ENCODE peak calls at places on chromosome 13, in four cellular contexts. Z, R, K and A are unnamed samples.

GRCh38 chr13:68254151-68254550 is 1024.0 kb upstream of the PCDH9 start:
- DNase-seq in Z (no peak), K (no peak), R (no peak), A (no peak)

GRCh38 chr13:41960195-41960699 is 662 bp downstream of the VWA8 start:
- DNase-seq in Z (no peak), K (no peak), R (no peak), A (peak; percentile 15)

GRCh38 chr13:46386996-46387851 is at the start of gene RUBCNL:
- DNase-seq in Z (no peak), K (no peak), R (no peak), A (peak; percentile 78)

GRCh38 chr13:77584111-77584510 is 48.6 kb downstream of the SCEL start:
- DNase-seq in K (no peak), Z (no peak), R (no peak), A (no peak)

GRCh38 chr13:40408602-40409001 is 257.8 kb downstream of the FOXO1 start:
- DNase-seq in K (no peak), R (no peak), Z (no peak), A (no peak)

GRCh38 chr13:43484432-43485225 is 302.1 kb downstream of the ENOX1 start:
- DNase-seq in Z (no peak), K (peak; percentile 27), R (no peak), A (no peak)

GRCh38 chr13:99150575-99151370 is 49.9 kb upstream of the UBAC2 start:
- DNase-seq in K (no peak), R (no peak), Z (no peak), A (no peak)

GRCh38 chr13:77533875-77534788 is 1.4 kb upstream of the SCEL start:
- DNase-seq in R (no peak), K (no peak), Z (no peak), A (no peak)

GRCh38 chr13:24215732-24216131 is 55.2 kb downstream of the SPATA13 start:
- DNase-seq in K (peak; percentile 25), R (no peak), Z (no peak), A (no peak)

GRCh38 chr13:94339116-94339687 is 140.3 kb downstream of the DCT start:
- DNase-seq in Z (no peak), K (no peak), R (no peak), A (no peak)

GRCh38 chr13:93881418-93881817 is 598.1 kb downstream of the DCT start:
- DNase-seq in K (no peak), R (no peak), Z (no peak), A (no peak)

GRCh38 chr13:50116430-50116973 is 101.3 kb downstream of the KCNRG start:
- DNase-seq in K (no peak), R (no peak), Z (no peak), A (no peak)

GRCh38 chr13:48222358-48223015 is 10.5 kb upstream of the ITM2B start:
- DNase-seq in Z (no peak), K (peak; percentile 65), R (peak; percentile 73), A (peak; percentile 19)

GRCh38 chr13:45306966-45307365 is 34.0 kb downstream of the TPT1 start:
- DNase-seq in Z (no peak), K (no peak), R (no peak), A (no peak)

GRCh38 chr13:46149272-46150133 is 32.5 kb downstream of the LCP1 start:
- DNase-seq in R (no peak), K (no peak), Z (no peak), A (no peak)

GRCh38 chr13:94454906-94455305 is 24.6 kb downstream of the DCT start:
- DNase-seq in K (no peak), R (no peak), Z (no peak), A (no peak)

GRCh38 chr13:85040176-85040660 is 759.0 kb downstream of the SLITRK6 start:
- DNase-seq in R (no peak), Z (no peak), K (no peak), A (no peak)

GRCh38 chr13:101846701-101847100 is 394.2 kb downstream of the ITGBL1 start:
- DNase-seq in K (no peak), R (no peak), Z (no peak), A (no peak)

GRCh38 chr13:20392530-20392929 is 133.1 kb downstream of the CRYL1 start:
- DNase-seq in R (no peak), K (no peak), Z (no peak), A (no peak)

GRCh38 chr13:58855283-58855682 is 1223.7 kb downstream of the PCDH17 start:
- DNase-seq in K (no peak), R (no peak), Z (no peak), A (no peak)

GRCh38 chr13:49995535-49996165 is 1.2 kb upstream of the TRIM13 start:
- DNase-seq in K (no peak), Z (peak; percentile 43), R (no peak), A (no peak)

GRCh38 chr13:40043759-40044158 is 388.3 kb downstream of the COG6 start:
- DNase-seq in Z (no peak), R (no peak), K (no peak), A (no peak)

GRCh38 chr13:79990048-79990447 is 350.9 kb downstream of the SPRY2 start:
- DNase-seq in R (no peak), K (no peak), Z (no peak), A (no peak)

GRCh38 chr13:47066261-47066660 is 169.4 kb upstream of the HTR2A start:
- DNase-seq in K (no peak), Z (no peak), R (no peak), A (no peak)

GRCh38 chr13:98484289-98485219 is 92.4 kb downstream of the STK24 start:
- DNase-seq in K (peak; percentile 50), R (peak; percentile 91), Z (no peak), A (peak; percentile 90)

GRCh38 chr13:44211753-44212152 is 161.9 kb upstream of the SERP2 start:
- DNase-seq in R (no peak), Z (no peak), K (no peak), A (no peak)

DNA sequence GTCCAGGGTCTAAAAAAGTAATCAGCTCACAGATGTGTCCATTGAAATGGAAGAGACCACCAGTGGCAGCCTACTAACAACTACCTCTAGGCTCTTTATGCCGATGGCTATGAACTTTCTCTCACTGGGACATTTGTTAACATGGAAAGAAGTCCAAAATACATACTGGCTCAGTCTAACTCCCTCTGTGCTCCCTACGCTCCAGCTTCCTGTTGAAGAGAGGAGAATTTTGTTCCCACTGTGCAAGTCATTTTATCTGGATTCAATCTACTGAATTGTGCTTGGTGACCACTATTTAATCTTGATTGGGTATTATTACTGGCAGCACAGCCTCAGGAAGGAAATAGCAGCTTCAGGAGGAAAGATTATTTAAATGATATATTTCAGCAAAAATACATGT is 128.8 kb upstream of the ARGLU1 start:
- DNase-seq in K (no peak), Z (no peak), R (no peak), A (no peak)
- TF ChIP-seq EP300 in K (no peak), Z (no peak), R (no peak), A (no peak)

DNA sequence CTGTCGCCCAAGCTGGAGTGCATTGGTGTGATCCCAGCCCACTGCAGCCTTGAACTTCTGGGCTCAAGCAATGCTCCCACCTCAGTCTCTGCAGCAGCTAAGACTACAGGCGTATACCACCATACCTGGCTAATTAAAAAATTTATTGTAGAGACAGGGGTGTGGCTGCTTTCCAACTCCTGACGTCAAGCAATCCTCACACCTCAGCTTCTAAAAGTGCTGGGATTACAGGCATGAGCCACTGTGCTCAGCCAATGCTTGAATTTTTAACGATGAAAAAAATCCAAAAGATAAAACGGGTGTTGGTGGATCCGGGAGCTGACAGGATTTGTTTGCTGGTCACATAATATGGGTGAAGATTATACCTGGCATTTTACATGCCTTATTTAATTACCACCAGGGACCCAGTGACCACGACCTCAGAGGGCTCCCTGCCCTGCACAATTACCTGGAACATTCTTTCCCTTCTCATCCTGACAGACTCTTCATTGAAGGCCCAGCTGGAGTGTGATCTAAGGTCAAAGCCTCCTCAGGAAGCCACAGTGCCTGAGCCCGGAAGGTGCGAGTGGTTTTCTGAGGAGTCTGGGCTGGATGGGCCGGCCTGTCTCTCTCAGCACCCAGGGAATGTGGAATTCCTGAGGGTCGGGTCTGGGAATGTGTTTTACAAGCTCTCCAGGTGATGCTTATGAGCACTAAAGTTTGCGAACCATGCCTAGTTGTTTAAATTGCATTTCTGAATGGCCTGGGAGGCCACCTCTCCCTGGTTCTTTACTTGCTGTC is 193.3 kb downstream of the USP12 start:
- DNase-seq in K (no peak), Z (no peak), R (no peak), A (no peak)
- H3K4me1 ChIP-seq in K (no peaks in the 10 kb centered on the region), Z (no peaks in the 10 kb centered on the region), R (peaks cover 8% of the 10 kb centered on the region), A (peaks cover 9% of the 10 kb centered on the region)

DNA sequence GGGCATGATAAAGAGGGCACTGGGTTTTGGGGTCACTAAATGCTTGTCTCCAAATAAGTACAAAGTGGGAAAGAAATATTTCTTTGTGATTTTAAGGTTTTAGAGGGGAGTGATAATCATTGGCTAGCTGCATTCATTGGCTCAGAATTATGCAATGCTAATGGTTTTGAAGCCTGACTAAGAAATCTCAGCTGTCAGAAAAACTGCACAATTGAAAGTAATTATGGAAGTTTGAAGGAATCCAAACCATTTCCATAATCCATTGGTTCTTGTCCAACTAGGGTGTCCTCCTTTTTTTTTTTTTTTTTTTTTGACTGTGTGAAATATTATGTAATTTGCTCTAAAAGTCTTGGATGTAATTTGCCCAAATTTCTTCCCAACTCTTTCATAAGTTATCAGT is 88.3 kb upstream of the ARGLU1 start:
- DNase-seq in R (no peak), Z (no peak), K (no peak), A (no peak)
- TF ChIP-seq POLR2A in R (no peak), Z (no peak), K (no peak), A (no peak)

DNA sequence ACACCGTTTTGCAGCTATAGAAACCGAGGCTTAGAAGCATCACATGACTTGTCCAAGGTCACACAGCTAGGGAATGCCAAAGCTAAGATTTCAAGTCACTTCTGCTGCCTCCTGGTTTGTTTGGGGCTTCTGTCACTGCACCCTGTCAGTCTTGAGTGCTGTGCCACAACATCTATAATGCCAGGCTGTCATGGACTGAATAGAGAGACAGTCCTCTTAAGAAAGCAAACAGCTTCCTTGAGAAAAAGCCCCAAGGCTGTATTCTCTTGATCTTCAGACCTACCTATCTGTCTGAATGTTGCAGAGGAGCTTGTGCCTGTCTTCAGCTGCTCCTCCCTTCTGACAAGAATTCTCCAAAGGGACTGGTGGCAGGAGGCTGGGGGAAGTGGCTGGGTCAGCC is 81.6 kb downstream of the OLFM4 start:
- DNase-seq in K (no peak), Z (no peak), R (no peak), A (no peak)
- TF ChIP-seq EP300 in K (no peak), Z (no peak), R (no peak), A (no peak)

GRCh38 chr13:26962671-26963070 is 202.1 kb upstream of the GPR12 start:
- DNase-seq in Z (no peak), K (no peak), R (no peak), A (no peak)

GRCh38 chr13:26964278-26965057 is 203.9 kb upstream of the GPR12 start:
- DNase-seq in Z (no peak), R (no peak), K (no peak), A (no peak)

GRCh38 chr13:26965976-26966375 is 205.4 kb upstream of the GPR12 start:
- DNase-seq in K (no peak), Z (no peak), R (peak; percentile 84), A (no peak)

GRCh38 chr13:26967119-26968038 is 204.2 kb downstream of the USP12 start:
- DNase-seq in K (no peak), Z (no peak), R (peak; percentile 84), A (no peak)

DNA sequence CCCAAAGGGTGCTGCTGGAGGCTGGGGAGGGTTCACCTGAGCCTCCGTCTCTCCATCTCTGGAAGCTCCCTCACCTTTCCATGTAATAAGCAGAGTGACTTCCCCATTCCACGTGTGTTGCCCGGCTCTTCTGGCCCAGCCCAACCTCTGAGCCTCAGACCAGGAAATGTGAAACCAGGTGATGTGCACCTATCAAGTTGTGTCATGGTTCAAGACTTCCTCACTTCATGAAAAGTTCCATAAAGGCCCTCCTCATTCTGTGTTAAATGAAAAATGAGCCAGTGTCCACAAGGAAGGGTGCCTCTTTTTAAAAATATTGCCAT is 204.4 kb upstream of the GPR12 start:
- DNase-seq in K (no peak), R (peak; percentile 25), Z (no peak), A (peak; percentile 56)
- H3K4me1 ChIP-seq in K (peaks cover 16% of the 10 kb centered on the region), R (peaks cover 30% of the 10 kb centered on the region), Z (no peaks in the 10 kb centered on the region), A (peaks cover 18% of the 10 kb centered on the region)